ENCODE peak calls at places on chromosomes 1 and 21, in four cellular contexts. T is cardiac muscle cell, Z is foreskin keratinocyte, R is fibroblast of lung. C is an unnamed sample.

GRCh38 chr1:174040387-174040786 is 18.2 kb upstream of the RC3H1 start:
- DNase-seq in Z (peak), T (peak), R (peak), C (no peak)

GRCh38 chr1:32454726-32455125 is 10.1 kb upstream of the ZBTB8B start:
- DNase-seq in T (peak), Z (peak), R (no peak), C (no peak)

GRCh38 chr1:12527564-12527963 is 90.4 kb downstream of the DHRS3 start:
- DNase-seq in Z (no peak), R (no peak), T (no peak), C (peak)

GRCh38 chr1:226457307-226457712 is 49.4 kb upstream of the PARP1 start:
- DNase-seq in R (no peak), Z (no peak), T (peak), C (no peak)

GRCh38 chr1:179728266-179728665 is 14.8 kb upstream of the FAM163A start:
- DNase-seq in T (peak), Z (no peak), R (no peak), C (no peak)

GRCh38 chr1:237115035-237115434 is 73.1 kb downstream of the RYR2 start:
- DNase-seq in Z (no peak), R (no peak), T (no peak), C (no peak)

GRCh38 chr1:99737016-99737415 is 29.4 kb downstream of the FRRS1 start:
- DNase-seq in Z (no peak), T (peak), R (peak), C (no peak)

GRCh38 chr21:44921928-44922327 is 1.2 kb upstream of the ITGB2 start:
- DNase-seq in Z (no peak), T (no peak), R (no peak), C (no peak)

GRCh38 chr1:143735764-143736461 is 235.9 kb downstream of the FAM72C start:
- DNase-seq in Z (peak), T (peak), R (no peak), C (peak)

GRCh38 chr1:162889989-162890388 is 29.0 kb upstream of the CCDC190 start:
- DNase-seq in Z (no peak), R (no peak), T (peak), C (no peak)

GRCh38 chr1:109275706-109276345 is 7.1 kb downstream of the PSRC1 start:
- DNase-seq in R (no peak), Z (no peak), T (no peak), C (no peak)

GRCh38 chr1:169648709-169649108 is 18.8 kb upstream of the SELP start:
- DNase-seq in R (no peak), Z (no peak), T (no peak), C (no peak)

GRCh38 chr1:246139745-246140182 is 367.3 kb downstream of the SMYD3 start:
- DNase-seq in R (peak), T (peak), Z (peak), C (no peak)

GRCh38 chr1:28136636-28137613 is 39.6 kb downstream of the PTAFR start:
- DNase-seq in Z (no peak), T (no peak), R (no peak), C (no peak)

GRCh38 chr21:23853796-23854379 is 1753.4 kb downstream of the MRPL39 start:
- DNase-seq in Z (no peak), R (peak), T (peak), C (no peak)

GRCh38 chr1:36155560-36156328 is at the start of gene MAP7D1:
- DNase-seq in Z (no peak), T (peak), R (peak), C (peak)

GRCh38 chr1:30995990-30996612 is 69.4 kb downstream of the PUM1 start:
- DNase-seq in Z (no peak), T (no peak), R (no peak), C (no peak)

GRCh38 chr1:59063501-59063900 is 233.4 kb upstream of the FGGY start:
- DNase-seq in R (no peak), T (no peak), Z (no peak), C (no peak)

GRCh38 chr1:24724345-24725208 is 20.7 kb upstream of the CLIC4 start:
- DNase-seq in T (peak), Z (no peak), R (peak), C (no peak)

GRCh38 chr1:24742090-24742938 is 2.9 kb upstream of the CLIC4 start:
- DNase-seq in R (peak), Z (no peak), T (peak), C (no peak)

GRCh38 chr1:239998312-239998649 is 93.4 kb upstream of the FMN2 start:
- DNase-seq in T (no peak), Z (no peak), R (no peak), C (no peak)

GRCh38 chr1:216665381-216665780 is 57.8 kb downstream of the ESRRG start:
- DNase-seq in T (peak), Z (peak), R (peak), C (no peak)

GRCh38 chr1:109989656-109990653 is 5.4 kb downstream of the AHCYL1 start:
- DNase-seq in Z (no peak), R (no peak), T (no peak), C (no peak)

GRCh38 chr1:27966402-27967105 is 6.8 kb downstream of the XKR8 start:
- DNase-seq in R (no peak), T (no peak), Z (no peak), C (no peak)

GRCh38 chr1:26907071-26907922 is 6.5 kb downstream of the NR0B2 start:
- DNase-seq in R (peak), Z (peak), T (peak), C (no peak)

GRCh38 chr21:22174746-22175145 is 1176.5 kb downstream of the NCAM2 start:
- DNase-seq in Z (peak), R (no peak), T (no peak), C (no peak)

GRCh38 chr1:57678138-57678537 is 254.3 kb upstream of the DAB1 start:
- DNase-seq in Z (no peak), T (no peak), R (no peak), C (no peak)

GRCh38 chr1:196115641-196116040 is 492.6 kb downstream of the KCNT2 start:
- DNase-seq in T (peak), Z (no peak), R (peak), C (peak)

GRCh38 chr1:119987112-119987511 is 82.3 kb downstream of the NOTCH2 start:
- DNase-seq in T (peak), Z (peak), R (peak), C (no peak)

GRCh38 chr1:159015440-159015909 is 5.8 kb downstream of the IFI16 start:
- DNase-seq in Z (no peak), R (peak), T (peak), C (no peak)

GRCh38 chr1:162168261-162168660 is 98.8 kb downstream of the NOS1AP start:
- DNase-seq in Z (no peak), T (no peak), R (peak), C (peak)

GRCh38 chr1:42966688-42967609 is 8.3 kb upstream of the SLC2A1 start:
- DNase-seq in Z (peak), T (peak), R (peak), C (peak)

DNA sequence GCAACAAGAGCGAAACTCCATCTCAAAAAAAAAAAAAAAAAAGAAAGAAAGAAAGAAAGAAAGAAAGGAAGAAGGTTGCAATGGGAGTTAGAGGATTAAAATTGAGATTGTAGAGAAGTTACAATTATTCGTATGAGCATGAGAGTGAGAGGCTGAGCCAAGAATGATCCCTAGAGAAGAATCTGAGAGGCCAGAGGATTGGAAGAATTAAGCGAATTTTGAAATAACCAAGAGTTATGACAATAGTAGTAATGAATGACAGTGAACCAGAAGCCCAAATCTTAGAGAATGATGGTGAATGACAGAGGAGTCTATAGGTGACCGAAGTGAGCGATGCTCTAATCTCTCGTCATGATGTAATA is 369 bp upstream of the ZYG11B start:
- DNase-seq in Z (no peak), R (no peak), T (no peak), C (no peak)
- H3K27ac ChIP-seq in Z (no peak), R (no peak), T (no peak), C (no peak)

GRCh38 chr1:112056354-112056753 is 66.9 kb upstream of the KCND3 start:
- DNase-seq in Z (no peak), T (no peak), R (no peak), C (no peak)

GRCh38 chr1:112060266-112060665 is 70.8 kb upstream of the KCND3 start:
- DNase-seq in Z (no peak), R (no peak), T (no peak), C (no peak)

GRCh38 chr1:112057736-112058135 is 68.3 kb upstream of the KCND3 start:
- DNase-seq in T (no peak), Z (no peak), R (no peak), C (no peak)

GRCh38 chr1:112061056-112061455 is 71.6 kb upstream of the KCND3 start:
- DNase-seq in R (no peak), Z (peak), T (no peak), C (no peak)

DNA sequence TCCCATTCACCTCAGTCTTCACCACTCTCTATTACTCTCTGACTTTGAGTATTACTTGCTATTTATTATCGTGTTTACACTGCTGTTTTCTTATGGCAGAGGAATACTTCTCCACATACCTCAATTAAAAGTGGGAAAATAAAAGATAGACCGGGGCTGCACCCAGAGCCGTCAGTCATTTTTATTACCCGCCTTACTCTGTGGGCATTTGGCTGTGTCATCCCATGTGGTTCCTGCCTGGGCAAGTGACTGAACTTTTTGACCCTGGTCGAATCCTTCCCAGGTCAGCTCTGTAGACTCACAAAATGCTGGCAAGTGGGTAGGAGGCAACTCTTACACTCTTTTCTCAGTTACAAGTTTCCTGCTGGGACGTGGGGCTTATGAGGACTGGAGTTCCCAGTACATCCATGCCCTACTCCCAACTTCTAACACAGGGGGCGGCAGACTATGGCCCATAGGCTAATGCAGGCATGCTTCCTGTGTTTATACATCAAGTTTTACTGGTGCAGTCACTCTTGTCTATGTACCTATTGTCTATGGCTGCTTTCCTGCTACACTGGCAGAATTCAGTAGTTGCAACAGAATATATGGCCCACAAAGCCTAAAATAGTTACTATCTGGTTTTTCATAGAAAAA is 69.5 kb upstream of the KCND3 start:
- DNase-seq in Z (peak), R (no peak), T (no peak), C (no peak)
- TF ChIP-seq CTCF in Z (peak), R (no peak), T (no peak), C (no peak)

GRCh38 chr1:1358433-1359201 is at the start of gene MXRA8:
- DNase-seq in T (peak), R (peak), Z (no peak), C (no peak)
- H3K27ac ChIP-seq in T (peak), R (peak), Z (no peak), C (no peak)

DNA sequence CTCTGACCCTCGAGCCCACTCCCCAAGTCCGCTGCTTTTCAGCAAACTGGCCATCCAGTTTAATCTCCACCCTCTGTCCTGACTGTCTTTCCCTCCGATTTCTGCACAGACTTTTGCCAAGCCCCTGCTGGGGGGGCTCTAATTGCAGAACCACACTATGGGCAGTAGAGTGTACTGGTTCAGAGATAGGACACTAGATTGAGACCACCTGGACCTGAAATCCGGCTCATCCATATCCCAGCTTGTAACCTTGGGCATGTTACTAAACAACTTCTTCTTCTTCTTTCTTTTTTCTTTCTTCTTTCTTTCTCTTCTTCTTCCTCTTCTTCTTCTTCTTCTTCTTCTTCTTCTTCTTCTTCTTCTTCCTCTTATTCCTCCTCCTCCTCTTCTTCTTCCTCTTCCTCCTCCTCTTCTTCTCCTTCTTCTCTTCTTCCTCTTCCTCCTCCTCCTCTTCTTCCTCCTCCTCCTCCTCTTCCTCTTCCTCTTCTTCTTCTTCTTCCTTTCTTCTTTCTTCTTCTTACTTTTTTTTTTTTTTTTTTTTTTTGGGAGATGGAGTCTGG is 7.7 kb downstream of the LRRC71 start:
- DNase-seq in Z (no peak), R (no peak), T (no peak), C (no peak)
- TF ChIP-seq CTCF in Z (no peak), R (peak), T (no peak), C (no peak)

C was measured in pancreas.